ENCODE peak calls at places on chromosome 20, in five cellular contexts. G is kidney; O is effector memory CD4-positive, alpha-beta T cell; N is GM23248; J is naive thymus-derived CD4-positive, alpha-beta T cell. Y is an unnamed sample.

GRCh38 chr20:41232971-41233926 is 84.3 kb downstream of the ZHX3 start:
- DNase-seq in G (no peak), O (no peak), J (no peak), N (peak), Y (peak)

GRCh38 chr20:4225778-4226177 is 210.4 kb upstream of the RNF24 start:
- DNase-seq in N (peak), G (no peak), O (no peak), J (no peak), Y (peak)

GRCh38 chr20:13525225-13525940 is 113.3 kb downstream of the TASP1 start:
- DNase-seq in J (no peak), O (no peak), N (peak), G (no peak), Y (peak)

GRCh38 chr20:1964659-1965405 is 29.0 kb downstream of the PDYN start:
- DNase-seq in J (no peak), N (peak), G (no peak), O (no peak), Y (no peak)

GRCh38 chr20:38752029-38752428 is 3.8 kb downstream of the ACTR5 start:
- DNase-seq in J (no peak), G (no peak), O (no peak), N (no peak), Y (no peak)

GRCh38 chr20:9179193-9179802 is 110.4 kb downstream of the PLCB4 start:
- DNase-seq in J (no peak), O (no peak), N (peak), G (no peak), Y (no peak)

GRCh38 chr20:25493137-25493536 is 85.7 kb downstream of the GINS1 start:
- DNase-seq in O (no peak), J (no peak), G (peak), N (no peak), Y (no peak)

GRCh38 chr20:60921021-60921622 is 330.9 kb upstream of the CDH4 start:
- DNase-seq in O (no peak), G (no peak), J (no peak), N (no peak), Y (no peak)

GRCh38 chr20:1888796-1889463 is 6.3 kb upstream of the SIRPA start:
- DNase-seq in G (peak), J (no peak), O (no peak), N (peak), Y (no peak)

GRCh38 chr20:10487354-10488115 is 52.4 kb downstream of the SLX4IP start:
- DNase-seq in J (no peak), O (no peak), G (no peak), N (peak), Y (no peak)

GRCh38 chr20:51801220-51801991 is 915 bp downstream of the SALL4 start:
- DNase-seq in G (no peak), J (no peak), N (peak), O (no peak), Y (no peak)

GRCh38 chr20:51803157-51803854 is 985 bp upstream of the SALL4 start:
- DNase-seq in J (no peak), O (no peak), N (peak), G (no peak), Y (no peak)

GRCh38 chr20:51800769-51801219 is 1.5 kb downstream of the SALL4 start:
- DNase-seq in G (no peak), J (no peak), N (peak), O (no peak), Y (no peak)

GRCh38 chr20:51800132-51800721 is 2.1 kb downstream of the SALL4 start:
- DNase-seq in O (peak), J (peak), G (peak), N (peak), Y (no peak)

GRCh38 chr20:51802170-51802745 is at the start of gene SALL4:
- DNase-seq in J (no peak), O (no peak), G (no peak), N (no peak), Y (no peak)
- H3K4me3 ChIP-seq in J (no peak), O (no peak), G (no peak), N (peak), Y (peak)

GRCh38 chr20:62360854-62361798 is 6.0 kb downstream of the LAMA5 start:
- DNase-seq in N (no peak), G (peak), J (no peak), O (no peak), Y (no peak)
- H3K4me3 ChIP-seq in N (no peak), G (no peak), J (no peak), O (no peak), Y (no peak)

GRCh38 chr20:18363708-18364107 is 75.4 kb downstream of the ZNF133 start:
- DNase-seq in O (no peak), J (no peak), G (no peak), N (no peak), Y (no peak)
- H3K4me3 ChIP-seq in O (no peak), J (no peak), G (no peak), N (no peak), Y (no peak)

DNA sequence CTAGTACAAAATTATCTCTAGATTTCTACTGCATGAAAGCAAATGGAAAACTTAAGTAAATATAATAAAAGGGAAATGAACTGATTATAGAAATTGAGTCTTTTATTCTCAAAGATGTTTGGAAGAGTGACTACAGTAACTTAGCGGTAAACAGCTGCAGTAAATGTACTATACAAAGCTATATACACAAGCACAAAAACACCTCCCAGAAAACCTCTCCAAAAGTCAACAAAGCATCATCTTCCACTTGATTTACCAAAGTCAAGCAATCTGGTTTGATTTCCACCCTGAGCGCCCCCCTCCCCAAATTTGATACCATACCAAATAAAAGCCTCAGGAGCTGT is 142.1 kb upstream of the SHLD1 start:
- DNase-seq in N (no peak), J (no peak), O (no peak), G (no peak), Y (no peak)
- H3K4me3 ChIP-seq in N (peak), J (peak), O (no peak), G (no peak), Y (peak)

GRCh38 chr20:63893999-63894357 is 948 bp upstream of the DNAJC5 start:
- DNase-seq in O (no peak), J (no peak), G (no peak), N (peak), Y (no peak)
- H3K4me3 ChIP-seq in O (no peak), J (no peak), G (peak), N (peak), Y (peak)

DNA sequence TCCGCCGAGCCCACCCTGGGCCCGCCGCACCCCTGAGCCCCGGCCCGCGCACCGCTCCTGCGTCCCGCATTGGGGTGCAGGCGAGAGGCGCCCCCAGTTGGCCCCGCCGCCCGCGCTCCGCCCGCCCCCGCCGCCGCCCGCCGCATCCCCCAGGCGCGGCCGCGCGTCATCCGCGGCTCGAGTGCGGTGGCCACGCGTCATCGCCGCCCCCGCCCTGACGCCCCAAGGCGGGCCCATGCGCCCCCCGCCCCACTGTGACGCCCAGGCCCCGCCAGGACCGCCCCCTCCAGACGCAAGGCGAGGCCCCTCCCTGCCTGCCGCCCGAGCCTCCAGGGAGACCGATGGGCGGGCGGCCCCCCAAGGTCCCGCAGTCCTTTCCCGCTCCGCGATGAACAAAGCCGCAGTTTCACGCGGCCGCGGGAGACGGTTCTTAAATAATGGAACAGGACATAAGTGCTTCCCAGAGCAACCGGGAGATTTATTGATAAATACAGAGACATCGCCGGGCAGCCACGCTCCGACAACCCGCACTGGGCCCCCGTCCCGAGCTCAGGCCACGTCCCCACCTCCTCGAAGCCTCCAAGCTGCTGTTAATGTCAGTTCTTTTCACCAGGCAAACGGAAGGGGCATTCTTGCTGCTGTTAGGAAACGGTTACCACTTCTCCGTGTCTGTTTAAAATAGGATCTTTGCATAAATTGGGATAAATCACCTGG is at the start of gene ANKRD60:
- DNase-seq in N (peak), J (peak), O (peak), G (peak), Y (peak)
- H3K4me3 ChIP-seq in N (peak), J (no peak), O (no peak), G (no peak), Y (peak)

DNA sequence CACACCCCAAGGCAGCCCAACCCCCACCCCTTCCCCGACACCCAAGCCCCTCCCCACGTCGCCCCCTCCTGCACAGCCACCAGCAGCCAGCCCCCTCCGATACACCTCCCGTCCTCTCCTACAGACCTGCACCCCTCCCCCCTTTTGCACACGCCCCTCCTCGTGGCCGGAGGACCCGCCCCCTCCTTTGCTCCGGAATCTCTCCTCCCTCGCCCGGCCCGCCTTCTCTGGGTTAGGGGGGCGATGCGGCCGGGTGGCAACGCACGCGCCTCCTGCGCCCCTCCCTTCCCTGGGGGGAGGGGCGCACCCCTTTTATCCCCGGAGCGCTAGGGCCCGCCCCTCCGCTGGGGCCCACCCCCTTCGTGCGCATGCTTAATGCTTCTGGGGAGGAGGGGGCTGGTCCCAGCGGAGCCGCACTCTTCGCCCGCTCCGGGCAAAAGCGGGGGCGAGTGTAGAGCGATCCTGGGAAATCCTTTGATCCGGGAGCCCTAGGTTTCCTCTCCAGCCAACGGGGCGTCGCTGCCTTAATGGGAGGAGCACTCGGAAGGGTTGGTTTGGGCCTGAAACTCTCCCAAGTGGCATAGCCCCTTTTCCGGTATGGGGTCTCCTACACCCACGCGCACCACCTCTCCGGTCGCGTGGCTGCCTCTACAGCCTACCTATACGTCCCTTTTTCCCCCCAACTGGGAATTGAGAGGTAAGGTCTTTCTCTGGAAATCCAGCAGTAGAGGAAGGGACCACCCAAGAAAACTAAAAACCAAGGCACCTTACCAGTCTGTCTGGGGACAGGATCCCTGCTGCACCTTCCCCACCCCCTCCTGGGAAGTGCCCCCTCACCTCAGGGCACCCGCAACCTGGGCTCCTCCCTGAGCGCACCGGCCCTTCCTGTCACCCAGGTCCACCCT is 1.9 kb downstream of the SOX12 start:
- DNase-seq in G (peak), O (peak), N (peak), J (peak), Y (peak)
- H3K4me3 ChIP-seq in G (peak), O (peak), N (peak), J (peak), Y (peak)